ENCODE peak calls at places on chromosome 11, in seven cellular contexts. C is heart right ventricle; L is A549; Y is mesenchymal stem cell; Z is CD8-positive, alpha-beta T cell; T is pancreas; D is GM23338. F is an unnamed sample. For H3K4me1, the result is how much of the 10 kb centered on the place peaks cover.

GRCh38 chr11:119918356-119918755 is 189.4 kb upstream of the NECTIN1 start:
- DNase-seq in C (no peak), Y (no peak), Z (no peak), T (no peak), D (no peak), L (no peak), F (no peak)

GRCh38 chr11:44559207-44559943 is 6.1 kb upstream of the CD82 start:
- DNase-seq in L (no peak), C (no peak), Y (peak), D (peak), T (no peak), Z (no peak), F (no peak)

GRCh38 chr11:47130541-47130940 is 46.1 kb downstream of the ARFGAP2 start:
- DNase-seq in Y (no peak), C (peak), T (peak), L (no peak), Z (no peak), D (peak), F (no peak)

GRCh38 chr11:9269492-9270030 is 4.4 kb upstream of the DENND5A start:
- DNase-seq in Z (no peak), L (no peak), D (no peak), Y (peak), T (no peak), C (no peak), F (no peak)

GRCh38 chr11:36711104-36711825 is 113.2 kb upstream of the RAG2 start:
- DNase-seq in T (no peak), C (no peak), Y (no peak), Z (no peak), D (peak), L (peak), F (no peak)

GRCh38 chr11:26134481-26135355 is 197.2 kb upstream of the ANO3 start:
- DNase-seq in T (no peak), Z (no peak), C (no peak), Y (peak), D (peak), L (peak), F (no peak)

GRCh38 chr11:68763181-68763721 is 11.9 kb upstream of the TESMIN start:
- DNase-seq in C (no peak), Y (no peak), D (peak), T (no peak), L (no peak), Z (no peak), F (no peak)

GRCh38 chr11:17852246-17852645 is 117.7 kb downstream of the KCNC1 start:
- DNase-seq in D (no peak), Z (no peak), L (no peak), T (no peak), C (no peak), Y (no peak), F (no peak)

GRCh38 chr11:19116315-19116970 is 525 bp upstream of the ZDHHC13 start:
- DNase-seq in D (peak), Z (no peak), Y (no peak), C (no peak), L (no peak), T (no peak), F (no peak)

GRCh38 chr11:66339163-66339675 is 3.0 kb upstream of the RIN1 start:
- DNase-seq in Z (no peak), C (no peak), L (no peak), Y (no peak), T (no peak), D (no peak), F (no peak)

GRCh38 chr11:126059238-126059761 is 3.4 kb downstream of the CDON start:
- DNase-seq in Z (no peak), C (no peak), T (no peak), D (peak), L (no peak), Y (no peak), F (no peak)

GRCh38 chr11:1559103-1559951 is 12.7 kb downstream of the DUSP8 start:
- DNase-seq in Z (no peak), L (peak), C (peak), Y (peak), T (peak), D (peak), F (peak)

GRCh38 chr11:35257287-35257686 is 118.3 kb downstream of the CD44 start:
- DNase-seq in C (no peak), Z (no peak), L (no peak), Y (no peak), T (no peak), D (no peak), F (no peak)

GRCh38 chr11:111310088-111310487 is 11.7 kb downstream of the POU2AF3 start:
- DNase-seq in L (no peak), D (no peak), Y (no peak), C (no peak), T (no peak), Z (no peak), F (no peak)

GRCh38 chr11:67662806-67663514 is 11.5 kb downstream of the ALDH3B2 start:
- DNase-seq in Y (no peak), T (no peak), D (no peak), Z (no peak), L (no peak), C (no peak), F (no peak)

GRCh38 chr11:122661182-122661945 is 5.8 kb downstream of the UBASH3B start:
- DNase-seq in T (no peak), L (no peak), D (no peak), Y (peak), Z (no peak), C (no peak), F (no peak)

GRCh38 chr11:134224710-134225662 is 515 bp downstream of the VPS26B start:
- DNase-seq in T (peak), D (peak), Y (peak), C (peak), L (peak), Z (peak), F (peak)

GRCh38 chr11:17979770-17980371 is 33.0 kb downstream of the SERGEF start:
- DNase-seq in T (no peak), C (no peak), Y (peak), L (peak), Z (peak), D (peak), F (peak)

GRCh38 chr11:33529461-33529860 is 171.2 kb downstream of the C11orf91 start:
- DNase-seq in Y (no peak), D (no peak), C (no peak), Z (no peak), L (no peak), T (no peak), F (no peak)

GRCh38 chr11:3786781-3787428 is 10.4 kb downstream of the NUP98 start:
- DNase-seq in Z (no peak), T (no peak), C (no peak), Y (peak), L (no peak), D (no peak), F (no peak)

GRCh38 chr11:70067036-70067435 is 11.1 kb upstream of the ANO1 start:
- DNase-seq in D (no peak), C (no peak), Y (no peak), L (no peak), Z (no peak), T (no peak), F (no peak)

GRCh38 chr11:46338988-46339666 is 8.1 kb upstream of the DGKZ start:
- DNase-seq in L (no peak), Z (no peak), T (no peak), Y (peak), D (peak), C (no peak), F (no peak)

GRCh38 chr11:70107756-70108155 is 29.6 kb downstream of the ANO1 start:
- DNase-seq in D (no peak), T (no peak), L (no peak), Y (no peak), Z (no peak), C (no peak), F (no peak)

GRCh38 chr11:64735860-64736259 is 8.1 kb downstream of the RASGRP2 start:
- DNase-seq in Y (no peak), T (no peak), Z (no peak), L (no peak), C (no peak), D (no peak), F (no peak)
- H3K4me3 ChIP-seq in Y (no peak), T (no peak), Z (no peak), L (no peak), C (no peak), D (no peak), F (no peak)

GRCh38 chr11:62724171-62724570 is 3.1 kb downstream of the HNRNPUL2 start:
- DNase-seq in Z (no peak), L (no peak), T (no peak), C (no peak), Y (no peak), D (no peak), F (no peak)
- H3K4me1 ChIP-seq in Z (under half), L (under half), T (under half), C (half or more), Y (under half), D (under half), F (under half)

GRCh38 chr11:57761301-57762234 is at the start of gene CTNND1:
- DNase-seq in Z (no peak), Y (peak), L (peak), T (peak), C (peak), D (peak), F (peak)
- H3K4me3 ChIP-seq in Z (no peak), Y (peak), L (peak), T (peak), C (peak), D (peak), F (peak)

DNA sequence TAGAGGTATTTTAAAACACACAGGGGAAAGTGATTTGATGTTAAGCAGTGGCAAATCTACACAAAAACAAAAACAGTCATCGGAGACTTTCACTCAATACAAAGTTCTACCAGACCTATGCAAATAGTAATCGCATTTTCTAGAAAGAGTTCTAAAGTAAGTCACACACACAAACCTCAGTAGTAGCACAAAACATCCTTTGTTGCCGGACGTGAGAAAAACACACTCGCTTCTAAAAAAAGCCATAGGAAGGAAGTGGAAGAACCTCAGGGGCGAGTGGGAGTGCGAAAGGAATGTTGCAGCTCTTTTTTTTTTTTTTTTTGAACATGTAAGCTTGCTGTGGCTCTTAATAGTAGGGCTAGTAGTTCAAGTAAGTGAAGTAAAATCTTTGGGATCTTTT is 88.9 kb downstream of the MAML2 start:
- DNase-seq in L (no peak), T (no peak), Y (peak), D (peak), Z (peak), C (peak), F (no peak)
- H3K4me1 ChIP-seq in L (under half), T (under half), Y (under half), D (under half), Z (half or more), C (half or more), F (under half)